ENCODE peak calls at places on chromosomes 13 and 19, in ten cellular contexts. V, L, R, F, W, N, C, I, K and D are unnamed samples.

GRCh38 chr13:112752211-112752610 is 62.4 kb downstream of the ATP11A start:
- DNase-seq in C (no peak), L (no peak), K (peak; percentile 46), F (no peak), W (no peak), R (no peak), I (no peak), V (no peak), N (no peak), D (no peak)

GRCh38 chr13:51731759-51732158 is 72.2 kb downstream of the DHRS12 start:
- DNase-seq in V (peak; percentile 7), R (no peak), N (peak; percentile 62), F (peak; percentile 51), K (no peak), W (no peak), L (no peak), C (no peak), I (no peak), D (peak; percentile 35)

GRCh38 chr13:97194473-97194872 is 27.7 kb upstream of the MBNL2 start:
- DNase-seq in I (no peak), C (peak; percentile 74), K (no peak), L (peak; percentile 28), F (peak; percentile 87), V (no peak), W (no peak), N (no peak), R (no peak), D (no peak)

GRCh38 chr13:110183925-110184324 is 123.0 kb downstream of the COL4A1 start:
- DNase-seq in L (no peak), R (no peak), C (no peak), F (no peak), I (no peak), N (no peak), W (no peak), V (no peak), K (no peak), D (no peak)

GRCh38 chr19:33547676-33548075 is 26.1 kb upstream of the PEPD start:
- DNase-seq in V (no peak), F (no peak), L (no peak), N (no peak), I (no peak), C (no peak), K (no peak), R (no peak), W (no peak), D (no peak)

GRCh38 chr19:41646589-41647204 is 19.8 kb upstream of the CEACAM4 start:
- DNase-seq in N (no peak), V (peak; percentile 32), K (peak; percentile 82), W (no peak), F (peak; percentile 27), I (no peak), R (no peak), C (no peak), L (no peak), D (peak; percentile 0)

GRCh38 chr13:108156749-108157148 is 58.6 kb downstream of the LIG4 start:
- DNase-seq in C (no peak), W (no peak), F (no peak), N (no peak), L (no peak), V (no peak), K (no peak), I (no peak), R (no peak), D (no peak)

GRCh38 chr19:48896191-48896720 is 2.3 kb downstream of the TULP2 start:
- DNase-seq in V (peak; percentile 69), C (no peak), K (peak; percentile 78), I (no peak), R (no peak), N (peak; percentile 79), F (no peak), W (no peak), L (no peak), D (peak; percentile 62)

GRCh38 chr13:43558942-43559341 is 227.8 kb downstream of the ENOX1 start:
- DNase-seq in R (no peak), V (no peak), K (no peak), C (no peak), L (no peak), F (no peak), N (peak; percentile 22), I (no peak), W (no peak), D (no peak)

GRCh38 chr13:40060318-40061007 is 405.0 kb downstream of the COG6 start:
- DNase-seq in R (peak; percentile 31), V (peak; percentile 27), N (peak; percentile 65), W (peak; percentile 44), C (peak; percentile 99), I (no peak), F (peak; percentile 36), K (no peak), L (peak; percentile 89), D (no peak)

GRCh38 chr13:39451860-39452301 is 151.1 kb downstream of the LHFPL6 start:
- DNase-seq in N (no peak), I (peak; percentile 46), V (peak; percentile 83), K (no peak), C (no peak), W (peak; percentile 73), R (no peak), L (no peak), F (no peak), D (peak; percentile 93)

GRCh38 chr19:7612282-7613274 is 16.8 kb downstream of the XAB2 start:
- DNase-seq in R (no peak), L (no peak), W (no peak), K (no peak), N (no peak), V (no peak), I (no peak), C (no peak), F (no peak), D (no peak)

GRCh38 chr19:40467007-40467565 is 285 bp downstream of the SPTBN4 start:
- DNase-seq in W (no peak), N (peak; percentile 61), K (peak; percentile 72), C (no peak), R (no peak), V (peak; percentile 19), L (no peak), F (no peak), I (no peak), D (no peak)

GRCh38 chr19:32828643-32829344 is 40.8 kb downstream of the SLC7A9 start:
- DNase-seq in C (no peak), W (peak; percentile 29), V (peak; percentile 59), L (no peak), K (no peak), N (no peak), I (peak; percentile 57), F (no peak), R (no peak), D (no peak)

GRCh38 chr13:43397110-43397509 is 373.7 kb downstream of the DNAJC15 start:
- DNase-seq in R (no peak), I (no peak), N (peak; percentile 49), L (no peak), F (peak; percentile 7), K (no peak), W (no peak), C (no peak), V (no peak), D (no peak)

GRCh38 chr19:1523412-1524205 is at the start of gene PLK5:
- DNase-seq in N (peak; percentile 22), F (no peak), W (no peak), L (no peak), I (no peak), K (no peak), V (no peak), C (no peak), R (no peak), D (peak; percentile 29)

GRCh38 chr13:79779761-79780160 is 298.8 kb downstream of the NDFIP2 start:
- DNase-seq in N (peak; percentile 86), C (peak; percentile 82), F (peak; percentile 16), V (no peak), W (no peak), L (peak; percentile 35), K (no peak), R (peak; percentile 28), I (no peak), D (no peak)

GRCh38 chr19:15534957-15535864 is 26.9 kb downstream of the CYP4F22 start:
- DNase-seq in F (no peak), K (no peak), W (no peak), R (no peak), N (no peak), V (no peak), L (no peak), C (no peak), I (no peak), D (no peak)